ENCODE peak calls at places on chromosomes 7 and 10, in nine cellular contexts. One of them, this sample, is unnamed. For H3K4me1, the result is how much of the 10 kb centered on the place peaks cover.

GRCh38 chr10:97771055-97771811 is 566 bp downstream of the SFRP5 start:
- DNase-seq in spleen: no peak
- DNase-seq in ovary: no peak
- DNase-seq in IMR-90: peak
- DNase-seq in breast epithelium: no peak
- DNase-seq in uterus: no peak
- DNase-seq in tibial nerve: no peak
- DNase-seq in H1: no peak
- DNase-seq in endothelial cell of umbilical vein: peak
- DNase-seq in this sample: no peak

GRCh38 chr10:74334221-74334620 is 183.2 kb downstream of the ADK start:
- DNase-seq in spleen: no peak
- DNase-seq in ovary: no peak
- DNase-seq in IMR-90: no peak
- DNase-seq in breast epithelium: no peak
- DNase-seq in uterus: no peak
- DNase-seq in tibial nerve: no peak
- DNase-seq in H1: no peak
- DNase-seq in endothelial cell of umbilical vein: no peak
- DNase-seq in this sample: no peak

GRCh38 chr7:140297192-140297591 is 101.1 kb downstream of the SLC37A3 start:
- DNase-seq in spleen: no peak
- DNase-seq in ovary: no peak
- DNase-seq in IMR-90: no peak
- DNase-seq in breast epithelium: no peak
- DNase-seq in uterus: no peak
- DNase-seq in tibial nerve: no peak
- DNase-seq in H1: no peak
- DNase-seq in endothelial cell of umbilical vein: no peak
- DNase-seq in this sample: no peak

GRCh38 chr10:5544216-5544805 is 19.6 kb downstream of the CALML3 start:
- DNase-seq in spleen: no peak
- DNase-seq in ovary: no peak
- DNase-seq in IMR-90: no peak
- DNase-seq in breast epithelium: peak
- DNase-seq in uterus: no peak
- DNase-seq in tibial nerve: no peak
- DNase-seq in H1: no peak
- DNase-seq in endothelial cell of umbilical vein: no peak
- DNase-seq in this sample: peak

GRCh38 chr7:116628971-116629586 is 42.9 kb upstream of the MET start:
- DNase-seq in spleen: no peak
- DNase-seq in ovary: no peak
- DNase-seq in IMR-90: peak
- DNase-seq in breast epithelium: no peak
- DNase-seq in uterus: no peak
- DNase-seq in tibial nerve: peak
- DNase-seq in H1: no peak
- DNase-seq in endothelial cell of umbilical vein: peak
- DNase-seq in this sample: no peak

GRCh38 chr7:82429408-82429807 is 14.2 kb downstream of the CACNA2D1 start:
- DNase-seq in spleen: no peak
- DNase-seq in ovary: no peak
- DNase-seq in IMR-90: no peak
- DNase-seq in breast epithelium: no peak
- DNase-seq in uterus: no peak
- DNase-seq in tibial nerve: no peak
- DNase-seq in H1: no peak
- DNase-seq in endothelial cell of umbilical vein: no peak
- DNase-seq in this sample: no peak

GRCh38 chr7:128891110-128891941 is 19.2 kb downstream of the KCP start:
- DNase-seq in spleen: peak
- DNase-seq in ovary: no peak
- DNase-seq in IMR-90: no peak
- DNase-seq in breast epithelium: no peak
- DNase-seq in uterus: no peak
- DNase-seq in tibial nerve: no peak
- DNase-seq in H1: no peak
- DNase-seq in endothelial cell of umbilical vein: no peak
- DNase-seq in this sample: peak

GRCh38 chr7:127253289-127254162 is 785 bp upstream of the GRM8 start:
- DNase-seq in spleen: peak
- DNase-seq in ovary: peak
- DNase-seq in IMR-90: peak
- DNase-seq in breast epithelium: peak
- DNase-seq in uterus: peak
- DNase-seq in tibial nerve: peak
- DNase-seq in H1: peak
- DNase-seq in endothelial cell of umbilical vein: peak
- DNase-seq in this sample: peak

GRCh38 chr7:87370660-87371180 is 25.3 kb downstream of the CROT start:
- DNase-seq in spleen: no peak
- DNase-seq in ovary: no peak
- DNase-seq in IMR-90: peak
- DNase-seq in breast epithelium: no peak
- DNase-seq in uterus: no peak
- DNase-seq in tibial nerve: no peak
- DNase-seq in H1: no peak
- DNase-seq in endothelial cell of umbilical vein: peak
- DNase-seq in this sample: no peak

GRCh38 chr7:137943132-137943551 is 58.7 kb downstream of the CREB3L2 start:
- DNase-seq in spleen: no peak
- DNase-seq in ovary: peak
- DNase-seq in IMR-90: peak
- DNase-seq in breast epithelium: no peak
- DNase-seq in uterus: peak
- DNase-seq in tibial nerve: peak
- DNase-seq in H1: no peak
- DNase-seq in endothelial cell of umbilical vein: peak
- DNase-seq in this sample: no peak

DNA sequence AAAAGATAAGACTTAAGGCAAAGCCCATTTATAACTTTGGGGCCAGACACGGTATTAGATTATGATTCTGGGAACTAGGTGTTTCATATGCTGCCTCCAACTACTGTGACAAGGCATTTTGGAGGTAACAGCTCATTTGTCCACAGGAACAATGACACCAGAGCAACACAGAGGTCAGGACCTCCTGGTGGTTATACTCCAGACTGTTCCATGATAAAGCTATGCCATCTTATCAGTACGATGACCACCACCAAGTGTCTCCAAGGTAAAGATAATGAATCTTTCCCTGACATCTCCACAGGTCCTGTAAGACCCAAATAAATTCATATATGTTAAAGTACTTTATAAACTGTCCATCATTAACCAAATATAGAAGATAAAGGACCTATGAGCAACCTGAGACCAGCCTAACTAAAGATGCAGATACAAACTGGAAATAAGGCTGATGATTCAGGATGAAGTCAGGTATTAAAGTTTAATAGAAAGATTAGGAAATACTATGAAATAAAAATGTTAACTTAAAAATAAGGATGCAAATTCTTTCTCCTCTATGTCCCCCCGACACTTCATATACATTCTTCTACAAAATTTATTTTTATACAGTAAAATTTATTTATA is 26.2 kb downstream of the CUL2 start:
- DNase-seq in spleen: no peak
- DNase-seq in ovary: no peak
- DNase-seq in IMR-90: no peak
- DNase-seq in breast epithelium: no peak
- DNase-seq in uterus: no peak
- DNase-seq in tibial nerve: no peak
- DNase-seq in H1: no peak
- DNase-seq in endothelial cell of umbilical vein: no peak
- DNase-seq in this sample: no peak
- H3K4me1 ChIP-seq in spleen: under half
- H3K4me1 ChIP-seq in ovary: under half
- H3K4me1 ChIP-seq in IMR-90: under half
- H3K4me1 ChIP-seq in breast epithelium: under half
- H3K4me1 ChIP-seq in uterus: under half
- H3K4me1 ChIP-seq in tibial nerve: under half
- H3K4me1 ChIP-seq in H1: under half
- H3K4me1 ChIP-seq in endothelial cell of umbilical vein: under half
- H3K4me1 ChIP-seq in this sample: under half

GRCh38 chr7:41872951-41873350 is 170.1 kb upstream of the INHBA start:
- DNase-seq in spleen: no peak
- DNase-seq in ovary: no peak
- DNase-seq in IMR-90: no peak
- DNase-seq in breast epithelium: no peak
- DNase-seq in uterus: no peak
- DNase-seq in tibial nerve: no peak
- DNase-seq in H1: no peak
- DNase-seq in endothelial cell of umbilical vein: no peak
- DNase-seq in this sample: no peak

GRCh38 chr7:41869091-41869490 is 166.2 kb upstream of the INHBA start:
- DNase-seq in spleen: no peak
- DNase-seq in ovary: no peak
- DNase-seq in IMR-90: peak
- DNase-seq in breast epithelium: no peak
- DNase-seq in uterus: no peak
- DNase-seq in tibial nerve: no peak
- DNase-seq in H1: no peak
- DNase-seq in endothelial cell of umbilical vein: no peak
- DNase-seq in this sample: no peak

GRCh38 chr7:41869596-41869995 is 166.7 kb upstream of the INHBA start:
- DNase-seq in spleen: no peak
- DNase-seq in ovary: peak
- DNase-seq in IMR-90: peak
- DNase-seq in breast epithelium: no peak
- DNase-seq in uterus: no peak
- DNase-seq in tibial nerve: no peak
- DNase-seq in H1: no peak
- DNase-seq in endothelial cell of umbilical vein: no peak
- DNase-seq in this sample: no peak

GRCh38 chr7:41870017-41870416 is 167.1 kb upstream of the INHBA start:
- DNase-seq in spleen: no peak
- DNase-seq in ovary: no peak
- DNase-seq in IMR-90: no peak
- DNase-seq in breast epithelium: no peak
- DNase-seq in uterus: no peak
- DNase-seq in tibial nerve: no peak
- DNase-seq in H1: no peak
- DNase-seq in endothelial cell of umbilical vein: no peak
- DNase-seq in this sample: no peak

DNA sequence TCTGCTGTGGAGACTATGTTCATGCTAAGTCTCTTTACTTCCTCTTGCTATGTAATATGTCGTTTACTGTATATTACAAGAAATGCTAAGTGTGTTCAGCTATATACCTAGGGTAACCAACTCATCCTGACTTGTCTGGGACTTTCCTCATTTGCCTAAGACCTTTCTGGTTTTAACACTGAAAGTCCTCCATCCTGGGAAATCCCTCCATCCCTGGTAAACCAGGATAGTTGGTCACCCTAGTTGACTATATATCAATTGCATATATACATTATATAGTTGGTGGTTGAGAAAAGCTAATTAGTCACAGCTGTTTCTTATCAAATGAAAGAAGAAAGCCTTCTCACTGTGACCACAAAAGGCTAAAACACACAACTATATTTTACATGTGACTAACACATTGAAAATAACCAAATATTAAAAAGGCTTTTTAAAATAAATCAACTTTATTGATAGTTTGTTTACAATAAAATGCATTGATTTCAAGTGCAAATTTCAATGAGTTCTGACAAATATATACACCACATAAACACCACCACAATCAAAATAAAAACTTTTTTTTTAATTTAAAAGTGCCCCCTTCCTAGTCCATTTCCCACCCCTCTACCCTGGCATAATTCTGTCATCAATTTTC is 167.7 kb upstream of the INHBA start:
- DNase-seq in spleen: no peak
- DNase-seq in ovary: no peak
- DNase-seq in IMR-90: peak
- DNase-seq in breast epithelium: no peak
- DNase-seq in uterus: no peak
- DNase-seq in tibial nerve: no peak
- DNase-seq in H1: no peak
- DNase-seq in endothelial cell of umbilical vein: no peak
- DNase-seq in this sample: no peak
- H3K4me3 ChIP-seq in spleen: no peak
- H3K4me3 ChIP-seq in ovary: no peak
- H3K4me3 ChIP-seq in IMR-90: no peak
- H3K4me3 ChIP-seq in breast epithelium: no peak
- H3K4me3 ChIP-seq in uterus: no peak
- H3K4me3 ChIP-seq in tibial nerve: no peak
- H3K4me3 ChIP-seq in H1: no peak
- H3K4me3 ChIP-seq in endothelial cell of umbilical vein: no peak
- H3K4me3 ChIP-seq in this sample: no peak

DNA sequence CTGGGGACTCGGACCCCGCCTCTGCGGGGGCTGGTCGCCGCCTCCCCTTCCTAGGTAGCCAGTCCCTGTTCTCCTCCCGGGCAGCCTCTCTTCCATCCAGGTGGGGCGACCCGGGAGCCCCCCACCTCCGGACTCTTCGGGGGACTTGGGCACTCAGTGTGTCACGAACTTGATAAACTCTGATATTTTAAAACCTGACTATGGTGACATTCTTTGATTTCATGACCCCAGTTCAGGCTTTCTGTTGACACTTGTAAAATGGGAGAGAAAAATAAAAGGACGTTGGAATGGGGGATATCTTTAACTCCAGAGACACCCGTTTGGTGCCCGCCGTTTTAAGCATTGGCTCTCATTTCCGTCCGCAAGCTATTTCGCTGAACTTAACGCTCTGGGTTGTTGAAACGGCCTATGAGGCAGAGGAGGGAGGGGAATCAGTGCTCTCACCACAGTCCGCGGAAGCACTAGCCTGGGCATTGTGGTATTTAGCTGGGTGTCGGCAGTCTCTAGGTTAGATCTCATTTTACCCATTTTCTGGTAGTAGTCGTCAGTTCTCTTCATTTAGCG is 662 bp downstream of the VPS26A start:
- DNase-seq in spleen: peak
- DNase-seq in ovary: peak
- DNase-seq in IMR-90: peak
- DNase-seq in breast epithelium: no peak
- DNase-seq in uterus: peak
- DNase-seq in tibial nerve: no peak
- DNase-seq in H1: no peak
- DNase-seq in endothelial cell of umbilical vein: peak
- DNase-seq in this sample: no peak
- TF ChIP-seq POLR2A in spleen: no peak
- TF ChIP-seq POLR2A in ovary: no peak
- TF ChIP-seq POLR2A in IMR-90: no peak
- TF ChIP-seq POLR2A in breast epithelium: no peak
- TF ChIP-seq POLR2A in uterus: no peak
- TF ChIP-seq POLR2A in tibial nerve: no peak
- TF ChIP-seq POLR2A in H1: no peak
- TF ChIP-seq POLR2A in endothelial cell of umbilical vein: no peak
- TF ChIP-seq POLR2A in this sample: no peak

DNA sequence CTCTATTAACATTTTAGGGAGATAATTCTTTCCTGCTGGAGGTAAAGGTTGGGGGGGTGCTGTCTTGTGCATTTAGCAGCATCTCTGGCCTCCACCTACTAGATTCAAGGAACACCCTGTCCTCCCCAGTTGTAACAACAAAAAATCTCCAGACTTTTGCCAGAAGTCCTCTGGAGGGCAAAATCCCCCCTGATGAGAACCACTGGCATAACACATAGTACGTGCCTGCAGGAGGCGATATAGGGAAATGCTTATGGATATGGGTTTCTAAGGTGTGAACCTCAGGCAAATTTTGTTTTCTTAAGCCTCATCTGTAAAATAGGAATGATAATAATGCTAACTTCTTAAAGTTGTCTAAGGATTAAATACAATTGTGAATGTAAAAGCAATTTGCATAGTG is 2.9 kb upstream of the OSBPL3 start:
- DNase-seq in spleen: no peak
- DNase-seq in ovary: no peak
- DNase-seq in IMR-90: no peak
- DNase-seq in breast epithelium: no peak
- DNase-seq in uterus: no peak
- DNase-seq in tibial nerve: no peak
- DNase-seq in H1: no peak
- DNase-seq in endothelial cell of umbilical vein: no peak
- DNase-seq in this sample: no peak
- H3K4me1 ChIP-seq in spleen: under half
- H3K4me1 ChIP-seq in ovary: under half
- H3K4me1 ChIP-seq in IMR-90: under half
- H3K4me1 ChIP-seq in breast epithelium: under half
- H3K4me1 ChIP-seq in uterus: under half
- H3K4me1 ChIP-seq in tibial nerve: under half
- H3K4me1 ChIP-seq in H1: under half
- H3K4me1 ChIP-seq in endothelial cell of umbilical vein: under half
- H3K4me1 ChIP-seq in this sample: under half